ENCODE peak calls at places on chromosomes 16 and 17, in five cellular contexts. One of them, this sample, is unnamed.
A peak's percentile ranks its signal among the peaks of the same experiment; 100 is the strongest.

GRCh38 chr17:41307647-41308046 is 1.5 kb downstream of the KRTAP16-1 start:
- ATAC-seq in heart left ventricle: peak; percentile 44
- ATAC-seq in psoas muscle: no peak
- ATAC-seq in esophagus mucosa: no peak
- ATAC-seq in aorta: no peak
- ATAC-seq in this sample: no peak

GRCh38 chr16:68190745-68191510 is 45.0 kb downstream of the ESRP2 start:
- ATAC-seq in heart left ventricle: no peak
- ATAC-seq in psoas muscle: no peak
- ATAC-seq in esophagus mucosa: no peak
- ATAC-seq in aorta: no peak
- ATAC-seq in this sample: no peak

GRCh38 chr16:84358601-84359295 is 9.6 kb upstream of the ATP2C2 start:
- ATAC-seq in heart left ventricle: no peak
- ATAC-seq in psoas muscle: no peak
- ATAC-seq in esophagus mucosa: no peak
- ATAC-seq in aorta: no peak
- ATAC-seq in this sample: no peak

GRCh38 chr17:82961366-82962162 is 117.8 kb upstream of the METRNL start:
- ATAC-seq in heart left ventricle: no peak
- ATAC-seq in psoas muscle: no peak
- ATAC-seq in esophagus mucosa: no peak
- ATAC-seq in aorta: no peak
- ATAC-seq in this sample: no peak

GRCh38 chr16:51951668-51952298 is 595.2 kb downstream of the TOX3 start:
- ATAC-seq in heart left ventricle: no peak
- ATAC-seq in psoas muscle: no peak
- ATAC-seq in esophagus mucosa: no peak
- ATAC-seq in aorta: no peak
- ATAC-seq in this sample: no peak

GRCh38 chr16:57141822-57142631 is 43.8 kb downstream of the PSME3IP1 start:
- ATAC-seq in heart left ventricle: no peak
- ATAC-seq in psoas muscle: no peak
- ATAC-seq in esophagus mucosa: no peak
- ATAC-seq in aorta: no peak
- ATAC-seq in this sample: no peak

GRCh38 chr17:55348749-55349354 is 72.8 kb downstream of the MMD start:
- ATAC-seq in heart left ventricle: peak; percentile 76
- ATAC-seq in psoas muscle: peak; percentile 87
- ATAC-seq in esophagus mucosa: peak; percentile 70
- ATAC-seq in aorta: peak; percentile 83
- ATAC-seq in this sample: peak; percentile 74

GRCh38 chr16:3864562-3864961 is 16.0 kb downstream of the CREBBP start:
- ATAC-seq in heart left ventricle: no peak
- ATAC-seq in psoas muscle: no peak
- ATAC-seq in esophagus mucosa: no peak
- ATAC-seq in aorta: no peak
- ATAC-seq in this sample: no peak

GRCh38 chr17:6502142-6502541 is 54.2 kb downstream of the PITPNM3 start:
- ATAC-seq in heart left ventricle: no peak
- ATAC-seq in psoas muscle: no peak
- ATAC-seq in esophagus mucosa: no peak
- ATAC-seq in aorta: no peak
- ATAC-seq in this sample: no peak

GRCh38 chr17:2101448-2102257 is 46.8 kb downstream of the HIC1 start:
- ATAC-seq in heart left ventricle: peak; percentile 51
- ATAC-seq in psoas muscle: peak; percentile 64
- ATAC-seq in esophagus mucosa: peak; percentile 76
- ATAC-seq in aorta: no peak
- ATAC-seq in this sample: no peak

GRCh38 chr16:55323637-55324490 is at the start of gene IRX6:
- ATAC-seq in heart left ventricle: peak; percentile 81
- ATAC-seq in psoas muscle: peak; percentile 87
- ATAC-seq in esophagus mucosa: peak; percentile 55
- ATAC-seq in aorta: peak; percentile 58
- ATAC-seq in this sample: peak; percentile 71

GRCh38 chr16:89455692-89456091 is 34.7 kb downstream of the ANKRD11 start:
- ATAC-seq in heart left ventricle: no peak
- ATAC-seq in psoas muscle: no peak
- ATAC-seq in esophagus mucosa: peak; percentile 47
- ATAC-seq in aorta: no peak
- ATAC-seq in this sample: no peak

GRCh38 chr16:83807710-83808572 is at the start of gene HSBP1:
- ATAC-seq in heart left ventricle: peak; percentile 99
- ATAC-seq in psoas muscle: peak; percentile 99
- ATAC-seq in esophagus mucosa: peak; percentile 95
- ATAC-seq in aorta: peak; percentile 98
- ATAC-seq in this sample: peak; percentile 97

GRCh38 chr17:79832211-79833109 is 6.8 kb downstream of the CBX4 start:
- ATAC-seq in heart left ventricle: peak; percentile 27
- ATAC-seq in psoas muscle: peak; percentile 66
- ATAC-seq in esophagus mucosa: peak; percentile 17
- ATAC-seq in aorta: peak; percentile 2
- ATAC-seq in this sample: peak; percentile 28

GRCh38 chr16:28983644-28984043 is 1.2 kb upstream of the LAT start:
- ATAC-seq in heart left ventricle: no peak
- ATAC-seq in psoas muscle: no peak
- ATAC-seq in esophagus mucosa: no peak
- ATAC-seq in aorta: no peak
- ATAC-seq in this sample: no peak

GRCh38 chr17:5638596-5638995 is 54.3 kb upstream of the NLRP1 start:
- ATAC-seq in heart left ventricle: no peak
- ATAC-seq in psoas muscle: no peak
- ATAC-seq in esophagus mucosa: peak; percentile 82
- ATAC-seq in aorta: no peak
- ATAC-seq in this sample: no peak

GRCh38 chr16:661184-661821 is 6.6 kb upstream of the RHOT2 start:
- ATAC-seq in heart left ventricle: peak; percentile 2
- ATAC-seq in psoas muscle: peak; percentile 6
- ATAC-seq in esophagus mucosa: no peak
- ATAC-seq in aorta: no peak
- ATAC-seq in this sample: peak; percentile 1

GRCh38 chr16:15829460-15829859 is 27.4 kb downstream of the MYH11 start:
- ATAC-seq in heart left ventricle: peak; percentile 87
- ATAC-seq in psoas muscle: peak; percentile 57
- ATAC-seq in esophagus mucosa: no peak
- ATAC-seq in aorta: peak; percentile 84
- ATAC-seq in this sample: peak; percentile 90

GRCh38 chr17:29124931-29125270 is 55.3 kb downstream of the MYO18A start:
- ATAC-seq in heart left ventricle: peak; percentile 44
- ATAC-seq in psoas muscle: peak; percentile 67
- ATAC-seq in esophagus mucosa: peak; percentile 17
- ATAC-seq in aorta: no peak
- ATAC-seq in this sample: no peak

GRCh38 chr17:3551189-3551588 is 6.4 kb downstream of the TRPV3 start:
- ATAC-seq in heart left ventricle: no peak
- ATAC-seq in psoas muscle: no peak
- ATAC-seq in esophagus mucosa: no peak
- ATAC-seq in aorta: no peak
- ATAC-seq in this sample: no peak